ENCODE peak calls at places on chromosomes 1 and 21, in seven cellular contexts. R, J, D, P, B, S and V are unnamed samples.

GRCh38 chr1:214664656-214665433 is 61.9 kb downstream of the CENPF start:
- DNase-seq in R (no peak), J (no peak), D (peak; percentile 73), P (no peak), B (no peak), S (no peak), V (no peak)

GRCh38 chr1:84434756-84435142 is 36.5 kb downstream of the DNASE2B start:
- DNase-seq in R (no peak), J (no peak), D (peak; percentile 16), P (no peak), B (no peak), S (no peak), V (no peak)

GRCh38 chr21:42784276-42784675 is 95.1 kb downstream of the WDR4 start:
- DNase-seq in R (no peak), J (no peak), D (no peak), P (no peak), B (no peak), S (no peak), V (no peak)

GRCh38 chr1:15355968-15356621 is 53.6 kb upstream of the EFHD2 start:
- DNase-seq in R (no peak), J (no peak), D (peak; percentile 61), P (peak; percentile 52), B (no peak), S (peak; percentile 86), V (no peak)

GRCh38 chr1:25028910-25029599 is 99.0 kb upstream of the RUNX3 start:
- DNase-seq in R (no peak), J (no peak), D (no peak), P (no peak), B (no peak), S (no peak), V (no peak)

GRCh38 chr1:168609133-168609715 is 32.8 kb downstream of the XCL1 start:
- DNase-seq in R (peak; percentile 79), J (peak; percentile 75), D (peak; percentile 5), P (no peak), B (no peak), S (peak; percentile 34), V (no peak)

GRCh38 chr21:37006521-37007291 is at the start of gene RIPPLY3:
- DNase-seq in R (peak; percentile 45), J (no peak), D (no peak), P (no peak), B (no peak), S (peak; percentile 45), V (no peak)

GRCh38 chr1:84998642-84999280 is 1.8 kb upstream of the MCOLN2 start:
- DNase-seq in R (peak; percentile 39), J (no peak), D (peak; percentile 10), P (no peak), B (peak; percentile 23), S (peak; percentile 41), V (no peak)

GRCh38 chr21:34528131-34528561 is 16.1 kb upstream of the KCNE1 start:
- DNase-seq in R (peak; percentile 68), J (no peak), D (peak; percentile 51), P (no peak), B (no peak), S (no peak), V (no peak)

GRCh38 chr1:230381049-230381467 is 45.1 kb downstream of the PGBD5 start:
- DNase-seq in R (no peak), J (no peak), D (no peak), P (no peak), B (no peak), S (no peak), V (no peak)

GRCh38 chr1:28091043-28091781 is 2.8 kb upstream of the EYA3 start:
- DNase-seq in R (peak; percentile 80), J (peak; percentile 58), D (peak; percentile 72), P (peak; percentile 49), B (peak; percentile 69), S (peak; percentile 89), V (no peak)

GRCh38 chr1:44807364-44808062 is 362 bp upstream of the DYNLT4 start:
- DNase-seq in R (peak; percentile 100), J (peak; percentile 74), D (peak; percentile 99), P (peak; percentile 96), B (peak; percentile 90), S (peak; percentile 97), V (peak; percentile 91)

GRCh38 chr21:25283720-25284119 is 323.6 kb downstream of the MRPL39 start:
- DNase-seq in R (peak; percentile 67), J (no peak), D (peak; percentile 56), P (peak; percentile 3), B (no peak), S (peak; percentile 62), V (no peak)

GRCh38 chr1:154913242-154913641 is 23.3 kb downstream of the PMVK start:
- DNase-seq in R (no peak), J (no peak), D (no peak), P (no peak), B (no peak), S (no peak), V (no peak)

GRCh38 chr1:182968846-182969734 is 16.1 kb upstream of the SHCBP1L start:
- DNase-seq in R (peak; percentile 9), J (no peak), D (no peak), P (no peak), B (no peak), S (peak; percentile 68), V (no peak)
- H3K27ac ChIP-seq in R (no peak overlapping the region), J (no peak overlapping the region), D (no peak overlapping the region), P (no peak overlapping the region), B (no peak overlapping the region), S (peak overlapping the region; percentile 51), V (peak overlapping the region; percentile 6)

GRCh38 chr1:39076127-39076798 is 50.1 kb downstream of the NDUFS5 start:
- DNase-seq in R (peak; percentile 91), J (peak; percentile 41), D (peak; percentile 65), P (no peak), B (no peak), S (peak; percentile 41), V (no peak)
- H3K27ac ChIP-seq in R (peak overlapping the region; percentile 34), J (peak overlapping the region; percentile 81), D (no peak overlapping the region), P (peak overlapping the region; percentile 21), B (no peak overlapping the region), S (no peak overlapping the region), V (no peak overlapping the region)

GRCh38 chr1:201553496-201554166 is 14.7 kb downstream of the NAV1 start:
- DNase-seq in R (no peak), J (no peak), D (peak; percentile 81), P (no peak), B (no peak), S (no peak), V (no peak)
- H3K27ac ChIP-seq in R (peak overlapping the region; percentile 7), J (peak overlapping the region; percentile 95), D (peak overlapping the region; percentile 88), P (no peak overlapping the region), B (no peak overlapping the region), S (no peak overlapping the region), V (no peak overlapping the region)

GRCh38 chr1:218474089-218474488 is 129.0 kb downstream of the TGFB2 start:
- DNase-seq in R (no peak), J (no peak), D (no peak), P (no peak), B (no peak), S (no peak), V (no peak)

GRCh38 chr1:218475275-218475674 is 130.1 kb downstream of the TGFB2 start:
- DNase-seq in R (no peak), J (no peak), D (peak; percentile 26), P (no peak), B (no peak), S (peak; percentile 60), V (no peak)

GRCh38 chr1:218475699-218476098 is 130.6 kb downstream of the TGFB2 start:
- DNase-seq in R (no peak), J (no peak), D (no peak), P (no peak), B (no peak), S (no peak), V (no peak)

GRCh38 chr1:218473527-218473926 is 128.4 kb downstream of the TGFB2 start:
- DNase-seq in R (no peak), J (no peak), D (peak; percentile 73), P (no peak), B (no peak), S (no peak), V (no peak)

GRCh38 chr1:218472885-218473284 is 127.7 kb downstream of the TGFB2 start:
- DNase-seq in R (no peak), J (no peak), D (no peak), P (no peak), B (no peak), S (no peak), V (no peak)
- H3K27ac ChIP-seq in R (no peak overlapping the region), J (no peak overlapping the region), D (no peak overlapping the region), P (no peak overlapping the region), B (no peak overlapping the region), S (no peak overlapping the region), V (no peak overlapping the region)

DNA sequence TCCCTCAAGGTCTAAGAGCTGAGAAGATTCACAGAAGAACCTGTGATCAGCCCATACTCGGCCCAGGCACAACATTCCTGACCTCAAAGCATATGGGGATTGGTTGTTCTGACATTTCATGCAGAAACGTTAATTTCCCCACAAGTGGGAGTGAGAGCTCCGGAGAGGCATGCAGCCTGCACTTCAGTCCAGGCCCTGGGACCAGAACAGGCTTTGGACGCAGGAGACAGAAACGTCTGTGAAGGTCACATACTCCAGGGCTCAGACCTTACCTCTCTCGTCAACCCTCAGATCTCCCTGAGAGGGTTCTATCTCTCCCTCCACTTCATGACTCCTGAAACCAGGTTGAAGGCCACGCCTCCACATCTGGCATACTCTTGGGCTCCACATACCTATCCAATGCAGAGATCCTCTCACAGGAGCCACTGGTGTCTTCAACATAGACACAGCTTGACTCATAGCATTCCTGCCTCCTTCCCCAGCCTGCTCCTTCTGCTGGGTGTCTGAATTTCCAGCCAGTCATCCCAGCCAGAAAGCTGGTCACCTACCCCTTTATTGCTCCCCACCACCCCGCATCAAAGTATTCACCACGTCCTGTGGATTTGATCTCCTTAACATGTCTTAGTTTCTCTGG is 149.2 kb downstream of the OMA1 start:
- DNase-seq in R (peak; percentile 29), J (no peak), D (peak; percentile 80), P (peak; percentile 37), B (no peak), S (no peak), V (peak; percentile 6)
- H3K27ac ChIP-seq in R (no peak overlapping the region), J (no peak overlapping the region), D (no peak overlapping the region), P (no peak overlapping the region), B (no peak overlapping the region), S (no peak overlapping the region), V (no peak overlapping the region)

GRCh38 chr1:89528382-89528780 is 3.8 kb downstream of the LRRC8B start:
- DNase-seq in R (no peak), J (no peak), D (no peak), P (no peak), B (no peak), S (no peak), V (no peak)
- H3K27ac ChIP-seq in R (no peak overlapping the region), J (peak overlapping the region; percentile 97), D (no peak overlapping the region), P (no peak overlapping the region), B (no peak overlapping the region), S (no peak overlapping the region), V (no peak overlapping the region)

GRCh38 chr1:7335224-7335879 is 435.7 kb upstream of the VAMP3 start:
- DNase-seq in R (no peak), J (no peak), D (peak; percentile 76), P (peak; percentile 43), B (no peak), S (peak; percentile 11), V (no peak)

GRCh38 chr1:7331926-7332535 is 439.1 kb upstream of the VAMP3 start:
- DNase-seq in R (no peak), J (no peak), D (no peak), P (no peak), B (no peak), S (peak; percentile 5), V (no peak)

GRCh38 chr1:7334475-7335035 is 436.5 kb upstream of the VAMP3 start:
- DNase-seq in R (peak; percentile 12), J (no peak), D (peak; percentile 67), P (peak; percentile 87), B (no peak), S (no peak), V (peak; percentile 86)

GRCh38 chr1:7333094-7333493 is 438.0 kb upstream of the VAMP3 start:
- DNase-seq in R (no peak), J (no peak), D (no peak), P (no peak), B (no peak), S (no peak), V (no peak)

GRCh38 chr1:7333576-7333975 is 437.5 kb upstream of the VAMP3 start:
- DNase-seq in R (no peak), J (no peak), D (peak; percentile 47), P (no peak), B (no peak), S (no peak), V (no peak)
- H3K27ac ChIP-seq in R (no peak overlapping the region), J (no peak overlapping the region), D (peak overlapping the region; percentile 13), P (peak overlapping the region; percentile 76), B (no peak overlapping the region), S (no peak overlapping the region), V (no peak overlapping the region)